ENCODE peak calls at places on chromosomes 5 and 9, in five cellular contexts. K, U, N, X and E are unnamed samples.

GRCh38 chr5:115377468-115378217 is 81.2 kb upstream of the CCDC112 start:
- DNase-seq in K (no peak), U (no peak), N (peak), X (peak), E (no peak)

GRCh38 chr5:95673076-95673475 is 9.7 kb downstream of the SPATA9 start:
- DNase-seq in K (peak), U (no peak), N (no peak), X (no peak), E (no peak)

GRCh38 chr5:90153031-90153430 is 256.5 kb downstream of the CETN3 start:
- DNase-seq in K (no peak), U (no peak), N (no peak), X (no peak), E (no peak)

GRCh38 chr5:36934740-36935356 is 58.3 kb downstream of the NIPBL start:
- DNase-seq in K (no peak), U (no peak), N (no peak), X (peak), E (no peak)

GRCh38 chr5:5316333-5316732 is 106.1 kb upstream of the ICE1 start:
- DNase-seq in K (no peak), U (no peak), N (no peak), X (no peak), E (no peak)

GRCh38 chr9:104794070-104794469 is 30.1 kb downstream of the NIPSNAP3B start:
- DNase-seq in K (no peak), U (no peak), N (peak), X (no peak), E (no peak)

GRCh38 chr9:84404095-84404686 is 63.6 kb upstream of the SLC28A3 start:
- DNase-seq in K (no peak), U (no peak), N (peak), X (no peak), E (no peak)

GRCh38 chr5:37435261-37435660 is 56.1 kb downstream of the WDR70 start:
- DNase-seq in K (no peak), U (no peak), N (no peak), X (no peak), E (no peak)

GRCh38 chr9:89678394-89679005 is 73.7 kb downstream of the GADD45G start:
- DNase-seq in K (no peak), U (no peak), N (no peak), X (no peak), E (no peak)

GRCh38 chr9:115462623-115463022 is 344.7 kb upstream of the TNC start:
- DNase-seq in K (no peak), U (no peak), N (no peak), X (no peak), E (no peak)
- TF ChIP-seq CTCF in K (no peak), U (no peak), N (no peak), X (no peak), E (no peak)

GRCh38 chr9:35102769-35103659 is at the start of gene STOML2:
- DNase-seq in K (peak), U (peak), N (peak), X (peak), E (peak)
- H3K4me3 ChIP-seq in K (peak), U (peak), N (peak), X (peak), E (peak)

GRCh38 chr5:55316289-55316688 is 8.5 kb downstream of the MTREX start:
- DNase-seq in K (no peak), U (no peak), N (no peak), X (no peak), E (no peak)
- H3K27ac ChIP-seq in K (no peak), U (no peak), N (no peak), X (no peak), E (no peak)

GRCh38 chr5:55633574-55634203 is 78.4 kb downstream of the SLC38A9 start:
- DNase-seq in K (peak), U (peak), N (peak), X (peak), E (peak)
- TF ChIP-seq CTCF in K (no peak), U (no peak), N (no peak), X (no peak), E (no peak)

GRCh38 chr5:159469496-159470370 is 139.4 kb upstream of the IL12B start:
- DNase-seq in K (no peak), U (no peak), N (peak), X (no peak), E (no peak)
- H3K4me3 ChIP-seq in K (no peak), U (no peak), N (no peak), X (no peak), E (no peak)

DNA sequence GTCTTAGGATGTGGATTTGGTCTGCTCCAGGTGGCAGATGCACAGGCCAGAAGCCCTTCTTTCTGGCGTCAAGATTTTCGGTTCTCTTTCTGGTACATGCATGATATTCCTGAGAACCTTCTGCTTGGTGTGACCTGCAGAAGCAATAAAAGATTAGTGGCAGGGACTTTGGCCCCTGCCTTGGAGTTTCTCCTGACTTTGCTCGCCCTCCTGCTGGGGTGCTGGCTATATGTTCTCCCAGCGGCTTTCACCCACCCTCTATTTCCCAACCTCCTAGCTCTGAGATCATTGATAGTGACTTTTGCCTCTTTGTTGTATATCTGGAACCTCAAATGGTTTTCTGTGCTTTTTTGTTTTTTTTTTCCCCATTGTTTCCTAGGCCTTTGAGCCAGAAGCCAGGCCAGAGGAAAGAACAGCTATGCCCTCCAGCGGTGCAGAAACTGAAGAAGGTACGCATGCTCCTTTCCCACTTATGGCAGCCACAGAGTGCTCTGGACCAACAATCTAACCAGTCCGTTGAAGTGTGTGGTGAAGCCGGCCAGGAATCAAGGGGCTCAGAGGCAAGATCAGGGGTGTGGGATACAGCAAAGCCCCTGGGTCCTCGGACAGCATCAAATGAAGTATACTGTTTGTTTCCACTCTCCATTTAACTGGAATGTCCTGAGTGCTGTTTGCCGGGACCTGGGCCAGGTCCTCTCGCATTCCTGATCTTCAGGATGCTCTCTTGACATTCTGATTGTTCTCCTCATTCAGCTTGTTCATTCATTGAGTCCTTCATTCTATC is 154.5 kb downstream of the ARHGEF28 start:
- DNase-seq in K (no peak), U (no peak), N (no peak), X (no peak), E (no peak)
- H3K27ac ChIP-seq in K (no peak), U (no peak), N (no peak), X (no peak), E (no peak)

GRCh38 chr5:73625905-73626811 is at the start of gene ARHGEF28:
- DNase-seq in K (peak), U (peak), N (peak), X (peak), E (peak)
- TF ChIP-seq CTCF in K (no peak), U (no peak), N (no peak), X (no peak), E (no peak)

GRCh38 chr5:66010476-66010875 is 84.1 kb downstream of the ERBIN start:
- DNase-seq in K (no peak), U (no peak), N (peak), X (peak), E (no peak)
- H3K4me3 ChIP-seq in K (no peak), U (no peak), N (no peak), X (no peak), E (no peak)